ENCODE peak calls at places on chromosomes 16 and 17, in five cellular contexts. B is activated B cell treated with CpG ODN at 0.5 μM for 24 hours, O is BJ, Q is AG04450, L is WTC11. X is an unnamed sample.

GRCh38 chr17:30393911-30394867 is 15.5 kb downstream of the CPD start:
- DNase-seq in B (no peak), O (no peak), Q (no peak), L (no peak), X (no peak)

GRCh38 chr16:88804552-88805339 is 1.2 kb downstream of the CDT1 start:
- DNase-seq in B (no peak), O (no peak), Q (no peak), L (peak; percentile 60), X (no peak)

GRCh38 chr16:30766922-30767284 is 4.8 kb downstream of the RNF40 start:
- DNase-seq in B (no peak), O (no peak), Q (no peak), L (no peak), X (no peak)

GRCh38 chr17:73030501-73030911 is 62.0 kb downstream of the SLC39A11 start:
- DNase-seq in B (no peak), O (no peak), Q (no peak), L (no peak), X (no peak)

GRCh38 chr17:82837586-82838320 is 2.1 kb downstream of the ZNF750 start:
- DNase-seq in B (no peak), O (no peak), Q (no peak), L (no peak), X (no peak)

GRCh38 chr17:30954046-30954805 is 16.6 kb upstream of the RNF135 start:
- DNase-seq in B (no peak), O (no peak), Q (no peak), L (no peak), X (no peak)

GRCh38 chr16:57858635-57859034 is 56.3 kb upstream of the KIFC3 start:
- DNase-seq in B (no peak), O (no peak), Q (no peak), L (no peak), X (no peak)

GRCh38 chr17:56913000-56913866 is 616 bp downstream of the TRIM25 start:
- DNase-seq in B (no peak), O (no peak), Q (no peak), L (peak; percentile 67), X (no peak)

GRCh38 chr16:81599034-81599744 is 154.6 kb downstream of the CMIP start:
- DNase-seq in B (no peak), O (no peak), Q (no peak), L (no peak), X (no peak)

GRCh38 chr16:52906271-52906670 is 146.4 kb downstream of the CHD9NB start:
- DNase-seq in B (no peak), O (no peak), Q (no peak), L (no peak), X (no peak)

DNA sequence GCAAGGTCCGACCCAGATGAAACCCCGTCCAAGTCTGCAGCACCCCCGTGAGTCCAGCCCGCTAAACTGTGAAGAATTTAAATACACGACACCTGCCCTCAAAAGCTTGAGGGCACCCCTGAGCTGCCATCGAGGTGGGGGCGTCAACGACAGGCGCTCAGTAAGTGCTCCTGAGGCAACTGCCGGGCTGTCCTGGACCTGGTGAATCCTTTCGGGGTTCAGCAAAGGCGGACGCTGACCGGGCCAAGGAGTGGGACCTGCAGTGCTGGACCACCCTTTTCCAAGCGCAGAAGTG is 512 bp upstream of the ENDOV start:
- DNase-seq in B (no peak), O (no peak), Q (no peak), L (no peak), X (no peak)
- TF ChIP-seq CTCF in B (no peak), O (no peak), Q (no peak), L (no peak), X (no peak)

GRCh38 chr16:85824161-85825135 is 25.0 kb downstream of the COX4I1 start:
- DNase-seq in B (no peak), O (no peak), Q (no peak), L (no peak), X (no peak)

GRCh38 chr16:85820604-85821372 is 21.3 kb downstream of the COX4I1 start:
- DNase-seq in B (no peak), O (no peak), Q (no peak), L (no peak), X (no peak)

GRCh38 chr16:85821441-85821901 is 22.0 kb downstream of the COX4I1 start:
- DNase-seq in B (peak; percentile 88), O (no peak), Q (peak; percentile 57), L (peak; percentile 89), X (peak; percentile 85)

GRCh38 chr16:85823328-85823920 is 23.9 kb downstream of the COX4I1 start:
- DNase-seq in B (no peak), O (no peak), Q (no peak), L (no peak), X (no peak)

GRCh38 chr16:85822145-85822544 is 22.6 kb downstream of the COX4I1 start:
- DNase-seq in B (no peak), O (no peak), Q (no peak), L (no peak), X (no peak)
- TF ChIP-seq CTCF in B (no peak), O (no peak), Q (no peak), L (no peak), X (no peak)

GRCh38 chr17:13003454-13003851 is 14.4 kb downstream of the ELAC2 start:
- DNase-seq in B (no peak), O (no peak), Q (no peak), L (no peak), X (no peak)
- TF ChIP-seq CTCF in B (no peak), O (no peak), Q (no peak), L (no peak), X (peak; percentile 53)

DNA sequence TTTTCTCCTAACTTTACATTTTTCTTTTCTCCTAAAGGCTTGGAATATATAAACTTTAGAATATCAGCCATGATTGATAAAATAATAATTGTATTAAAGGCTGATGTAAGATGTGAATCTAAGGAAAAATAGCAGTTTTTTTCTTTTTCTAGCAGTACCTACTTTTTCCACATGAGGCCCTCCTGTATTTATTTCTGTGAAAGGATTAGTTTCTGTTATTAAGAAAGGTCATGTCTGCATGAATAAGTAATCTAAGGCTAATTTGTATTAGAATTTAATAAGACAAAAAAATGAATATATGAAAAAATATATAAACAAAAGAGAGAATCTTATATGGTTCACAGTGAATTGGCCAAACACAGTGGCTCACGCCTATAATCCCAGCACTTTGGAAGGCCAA is 85.3 kb downstream of the STXBP4 start:
- DNase-seq in B (no peak), O (no peak), Q (no peak), L (no peak), X (no peak)
- TF ChIP-seq CTCF in B (no peak), O (peak; percentile 34), Q (peak; percentile 46), L (no peak), X (no peak)

DNA sequence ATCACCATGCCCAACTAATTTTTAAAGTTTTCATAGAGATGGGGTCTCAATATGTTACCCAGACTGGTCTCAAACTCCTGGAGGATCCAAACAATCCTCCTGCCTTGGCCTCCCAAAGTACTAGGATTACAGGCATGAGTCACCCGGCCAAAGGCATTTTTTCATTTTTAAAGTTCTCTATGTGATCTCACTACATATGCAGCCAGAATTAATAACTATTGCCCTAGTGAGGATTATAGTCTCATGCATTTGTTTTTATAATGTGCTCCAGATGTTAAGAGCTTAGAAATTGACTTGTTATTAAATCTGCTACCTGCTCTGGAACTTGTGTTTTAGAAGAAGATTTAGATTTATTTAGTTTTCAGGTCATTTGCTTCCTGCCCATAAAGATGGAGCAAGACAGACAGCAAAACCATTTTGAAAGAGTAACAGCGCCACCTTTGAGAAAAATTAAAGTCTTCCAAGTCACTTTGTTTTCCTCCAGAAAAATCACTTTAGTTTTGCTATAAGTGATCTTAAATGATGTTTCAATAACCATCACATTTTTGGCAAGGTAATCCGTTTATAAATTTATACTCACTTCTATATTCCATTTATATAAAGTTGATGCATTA is 79.5 kb downstream of the CA4 start:
- DNase-seq in B (no peak), O (no peak), Q (no peak), L (no peak), X (no peak)
- TF ChIP-seq CTCF in B (no peak), O (no peak), Q (no peak), L (no peak), X (no peak)

GRCh38 chr16:31869511-31870201 is 4.0 kb upstream of the ZNF267 start:
- DNase-seq in B (no peak), O (no peak), Q (peak; percentile 42), L (no peak), X (no peak)

GRCh38 chr16:31871510-31871909 is 2.1 kb upstream of the ZNF267 start:
- DNase-seq in B (no peak), O (no peak), Q (no peak), L (no peak), X (no peak)

GRCh38 chr16:31868164-31868563 is 5.4 kb upstream of the ZNF267 start:
- DNase-seq in B (no peak), O (no peak), Q (no peak), L (no peak), X (no peak)

GRCh38 chr16:31870809-31871208 is 2.8 kb upstream of the ZNF267 start:
- DNase-seq in B (no peak), O (no peak), Q (no peak), L (no peak), X (no peak)

DNA sequence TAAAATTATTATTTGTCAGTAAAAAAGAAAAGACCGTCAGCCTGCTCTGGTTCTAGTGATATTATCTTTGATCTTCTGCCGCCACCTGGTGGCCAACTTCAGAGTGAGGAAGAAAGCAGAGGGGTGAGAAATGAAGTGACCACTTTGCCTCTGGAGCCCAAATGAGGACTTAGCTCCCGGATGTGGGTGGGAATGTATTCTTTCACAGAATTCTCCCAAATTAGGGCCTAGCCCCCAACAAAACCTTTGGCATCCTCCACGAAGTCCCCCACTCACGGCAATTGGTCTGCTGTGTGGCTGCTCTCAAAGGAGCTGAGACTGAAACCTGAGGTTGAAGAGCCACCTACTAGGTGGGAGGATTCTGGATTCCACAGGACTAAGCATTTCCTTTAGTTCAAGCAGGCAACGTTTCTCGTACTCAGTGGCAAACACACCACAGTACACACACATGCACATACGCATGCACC is 4.9 kb upstream of the ZNF267 start:
- DNase-seq in B (peak; percentile 60), O (no peak), Q (peak; percentile 26), L (peak; percentile 76), X (peak; percentile 75)
- TF ChIP-seq CTCF in B (peak; percentile 35), O (peak; percentile 73), Q (peak; percentile 77), L (peak; percentile 63), X (peak; percentile 93)

GRCh38 chr17:7004398-7005253 is 7.8 kb upstream of the RNASEK start:
- DNase-seq in B (no peak), O (no peak), Q (no peak), L (no peak), X (no peak)

GRCh38 chr17:7005716-7006115 is 6.7 kb upstream of the RNASEK start:
- DNase-seq in B (no peak), O (no peak), Q (no peak), L (no peak), X (no peak)

GRCh38 chr17:7002288-7003047 is 6.6 kb downstream of the ALOX12 start:
- DNase-seq in B (no peak), O (no peak), Q (no peak), L (no peak), X (no peak)

GRCh38 chr17:7001562-7001961 is 5.7 kb downstream of the ALOX12 start:
- DNase-seq in B (no peak), O (no peak), Q (no peak), L (peak; percentile 84), X (no peak)

DNA sequence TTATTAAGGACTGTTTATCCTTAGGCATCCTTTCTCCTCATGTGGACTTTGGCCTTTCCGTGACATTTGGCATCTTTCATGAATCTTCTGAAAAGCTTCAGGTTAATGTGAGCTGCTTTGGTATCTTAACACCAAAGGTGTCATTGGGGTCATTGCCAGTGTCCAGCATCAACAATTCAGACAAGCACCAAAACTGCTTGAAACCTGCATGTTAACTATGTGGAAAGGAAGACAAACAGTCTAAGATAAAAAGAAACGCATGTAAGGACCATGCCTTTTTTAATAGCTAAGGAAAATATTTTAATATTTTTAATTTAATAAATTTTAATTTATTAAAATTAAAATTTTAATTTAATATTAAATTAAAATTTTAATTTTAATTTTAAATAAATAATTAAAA is 7.9 kb downstream of the ALOX12 start:
- DNase-seq in B (no peak), O (no peak), Q (no peak), L (no peak), X (no peak)
- TF ChIP-seq CTCF in B (no peak), O (no peak), Q (no peak), L (no peak), X (no peak)

X was measured in natural killer cell.